ENCODE peak calls at places on chromosomes 5 and 9, in five cellular contexts. Q is ovary, H is right lobe of liver, D is IMR-90, O is upper lobe of left lung. S is an unnamed sample.
A peak's percentile ranks its signal among the peaks of the same experiment; 100 is the strongest.

GRCh38 chr5:29744618-29745017 is 1448.9 kb upstream of the CDH6 start:
- DNase-seq in D (no peak), Q (no peak), O (no peak), H (no peak), S (no peak)

GRCh38 chr5:36162810-36163486 is 11.0 kb downstream of the SKP2 start:
- DNase-seq in H (no peak), O (no peak), Q (no peak), D (no peak), S (no peak)

GRCh38 chr5:56072863-56073777 is 78.4 kb upstream of the IL6ST start:
- DNase-seq in Q (no peak), O (no peak), D (peak; percentile 41), H (no peak), S (no peak)

GRCh38 chr9:89606049-89606481 is 1.3 kb downstream of the GADD45G start:
- DNase-seq in D (peak; percentile 61), H (peak; percentile 85), Q (peak; percentile 81), O (peak; percentile 92), S (peak; percentile 66)

GRCh38 chr5:154857091-154857533 is 1.3 kb upstream of the CNOT8 start:
- DNase-seq in H (no peak), Q (peak; percentile 86), O (no peak), D (no peak), S (peak; percentile 93)

GRCh38 chr5:179226696-179227095 is 118.6 kb downstream of the ADAMTS2 start:
- DNase-seq in H (no peak), Q (no peak), O (no peak), D (no peak), S (no peak)

GRCh38 chr5:74865293-74865798 is 841 bp downstream of the FAM169A start:
- DNase-seq in H (no peak), D (no peak), Q (no peak), O (no peak), S (no peak)

GRCh38 chr5:163561339-163561738 is 55.9 kb downstream of the MAT2B start:
- DNase-seq in Q (no peak), O (no peak), H (no peak), D (no peak), S (no peak)

GRCh38 chr9:16864741-16865434 is 5.6 kb downstream of the BNC2 start:
- DNase-seq in D (peak; percentile 82), O (no peak), Q (no peak), H (no peak), S (no peak)

GRCh38 chr5:115453391-115454095 is 91.0 kb downstream of the FEM1C start:
- DNase-seq in D (no peak), O (no peak), H (no peak), Q (no peak), S (no peak)

GRCh38 chr5:115452083-115452482 is 92.5 kb downstream of the FEM1C start:
- DNase-seq in Q (no peak), O (no peak), D (no peak), H (no peak), S (no peak)

GRCh38 chr5:115452791-115453190 is 91.8 kb downstream of the FEM1C start:
- DNase-seq in H (no peak), Q (no peak), D (no peak), O (no peak), S (no peak)

GRCh38 chr5:115455241-115455640 is 89.3 kb downstream of the FEM1C start:
- DNase-seq in D (peak; percentile 85), H (no peak), Q (no peak), O (no peak), S (no peak)

GRCh38 chr5:115450741-115451140 is 93.8 kb downstream of the FEM1C start:
- DNase-seq in Q (no peak), H (no peak), D (peak; percentile 92), O (no peak), S (no peak)
- H3K4me3 ChIP-seq in Q (no peak overlapping the region), H (no peak overlapping the region), D (no peak overlapping the region), O (no peak overlapping the region), S (no peak overlapping the region)

GRCh38 chr5:148905541-148905940 is 79.1 kb downstream of the ADRB2 start:
- DNase-seq in H (no peak), O (no peak), Q (no peak), D (no peak), S (no peak)
- H3K27ac ChIP-seq in H (no peak overlapping the region), O (no peak overlapping the region), Q (no peak overlapping the region), D (no peak overlapping the region), S (peak overlapping the region; percentile 79)

DNA sequence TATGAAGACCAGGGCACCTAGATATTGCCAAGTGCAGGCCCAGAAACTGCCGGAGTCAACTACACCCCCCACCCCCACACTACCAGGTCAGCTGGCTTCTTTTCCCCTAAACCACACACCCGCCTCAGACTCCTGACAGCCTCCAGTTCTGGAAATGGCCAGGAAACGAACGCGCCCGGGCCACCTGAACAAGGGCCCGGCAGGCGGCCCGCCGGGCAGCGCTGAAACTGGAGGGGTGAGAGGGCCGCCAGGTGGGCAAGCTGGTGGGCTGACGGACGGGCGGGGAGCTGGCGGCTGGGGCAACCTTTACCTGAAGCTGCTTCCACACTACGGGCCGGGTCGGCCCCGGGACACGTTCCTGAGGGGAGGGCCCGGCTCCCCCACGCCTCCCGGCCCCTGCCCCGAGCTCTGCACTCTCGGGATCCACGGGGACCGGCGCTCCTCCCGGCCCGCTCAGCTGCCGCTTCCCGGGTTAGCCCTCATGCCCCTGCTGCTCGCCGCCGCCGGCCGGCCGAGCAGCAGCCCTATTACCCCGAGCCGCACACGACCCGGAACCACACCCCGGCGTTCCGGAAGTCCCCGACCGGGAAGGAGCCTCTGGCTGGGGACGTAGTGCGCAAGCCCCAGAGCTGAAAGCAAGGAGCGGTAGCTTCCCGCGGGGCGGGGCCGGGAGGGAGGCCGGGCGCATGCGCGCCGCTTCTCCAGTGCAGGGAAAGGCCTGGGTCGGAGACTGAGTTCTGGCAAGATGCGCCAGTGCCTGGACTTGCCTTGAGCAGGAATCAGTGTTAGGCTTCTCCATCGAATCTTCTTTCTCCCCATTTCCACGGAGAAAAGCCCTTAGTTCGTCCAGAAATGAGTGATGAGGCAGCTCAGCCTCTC is at the start of gene MAPKAP1:
- DNase-seq in D (peak; percentile 95), Q (peak; percentile 96), O (peak; percentile 100), H (peak; percentile 98), S (peak; percentile 97)
- TF ChIP-seq POLR2A in D (peak; percentile 84), Q (peak; percentile 37), O (peak; percentile 66), H (peak; percentile 82), S (peak; percentile 89)

GRCh38 chr9:131727184-131727785 is 12.6 kb downstream of the RAPGEF1 start:
- DNase-seq in D (peak; percentile 24), H (no peak), O (no peak), Q (no peak), S (no peak)
- H3K4me3 ChIP-seq in D (no peak overlapping the region), H (no peak overlapping the region), O (no peak overlapping the region), Q (no peak overlapping the region), S (peak overlapping the region; percentile 27)

GRCh38 chr5:115559524-115559923 is 14.9 kb upstream of the FEM1C start:
- DNase-seq in Q (no peak), H (no peak), D (peak; percentile 82), O (no peak), S (no peak)

GRCh38 chr5:115557667-115558387 is 13.3 kb upstream of the FEM1C start:
- DNase-seq in O (no peak), Q (no peak), H (no peak), D (no peak), S (no peak)

GRCh38 chr5:115556276-115556675 is 11.7 kb upstream of the FEM1C start:
- DNase-seq in Q (no peak), H (no peak), O (no peak), D (no peak), S (no peak)

GRCh38 chr5:115561176-115561575 is 16.6 kb upstream of the FEM1C start:
- DNase-seq in O (no peak), Q (no peak), H (no peak), D (no peak), S (no peak)

GRCh38 chr5:115558388-115558956 is 13.9 kb upstream of the FEM1C start:
- DNase-seq in Q (no peak), H (no peak), D (peak; percentile 37), O (no peak), S (no peak)
- H3K27ac ChIP-seq in Q (no peak overlapping the region), H (no peak overlapping the region), D (no peak overlapping the region), O (peak overlapping the region; percentile 57), S (peak overlapping the region; percentile 3)

DNA sequence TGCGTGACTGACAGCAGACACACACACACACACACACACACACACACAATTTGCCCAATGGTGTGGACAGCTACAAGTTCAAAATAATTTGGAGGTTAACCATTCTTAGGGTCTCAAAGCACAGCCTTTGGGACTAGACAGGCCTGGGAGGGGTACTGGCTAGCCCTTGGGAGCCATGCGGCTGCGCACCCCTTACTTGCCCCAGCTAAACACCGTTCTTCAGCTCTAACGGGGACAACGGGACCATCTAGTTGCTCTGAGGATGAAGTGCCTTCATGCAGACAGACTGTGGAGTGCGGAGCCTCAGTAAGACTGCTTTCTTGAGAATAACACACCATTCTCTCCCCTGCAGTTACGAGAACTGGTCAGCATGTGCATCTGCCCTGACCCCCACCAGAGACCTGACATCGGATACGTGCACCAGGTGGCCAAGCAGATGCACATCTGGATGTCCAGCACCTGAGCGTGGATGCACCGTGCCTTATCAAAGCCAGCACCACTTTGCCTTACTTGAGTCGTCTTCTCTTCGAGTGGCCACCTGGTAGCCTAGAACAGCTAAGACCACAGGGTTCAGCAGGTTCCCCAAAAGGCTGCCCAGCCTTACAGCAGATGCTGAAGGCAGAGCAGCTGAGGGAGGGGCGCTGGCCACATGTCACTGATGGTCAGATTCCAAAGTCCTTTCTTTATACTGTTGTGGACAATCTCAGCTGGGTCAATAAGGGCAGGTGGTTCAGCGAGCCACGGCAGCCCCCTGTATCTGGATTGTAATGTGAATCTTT is 64.6 kb downstream of the PSMB7 start:
- DNase-seq in Q (peak; percentile 18), D (no peak), H (no peak), O (no peak), S (no peak)
- TF ChIP-seq POLR2A in Q (no peak), D (no peak), H (no peak), O (no peak), S (no peak)